ENCODE peak calls at places on chromosomes 11 and 22, in seven cellular contexts. E is right atrium auricular region, U is HL-60, I is mammary epithelial cell, M is psoas muscle, G is coronary artery, Q is upper lobe of right lung. Y is an unnamed sample.

GRCh38 chr11:3824714-3825472 is 15.9 kb downstream of the RHOG start:
- DNase-seq in E (no peak), U (peak; percentile 92), I (no peak), M (peak; percentile 62), G (no peak), Q (peak; percentile 81), Y (peak; percentile 37)

GRCh38 chr22:32911526-32911925 is 110.0 kb downstream of the TIMP3 start:
- DNase-seq in E (no peak), U (no peak), I (no peak), M (no peak), G (no peak), Q (no peak), Y (peak; percentile 4)

GRCh38 chr11:72856065-72856464 is 41.9 kb downstream of the ATG16L2 start:
- DNase-seq in E (no peak), U (no peak), I (no peak), M (no peak), G (no peak), Q (no peak), Y (no peak)

GRCh38 chr11:45805305-45806071 is 539 bp downstream of the SLC35C1 start:
- DNase-seq in E (no peak), U (peak; percentile 54), I (peak; percentile 52), M (peak; percentile 36), G (no peak), Q (peak; percentile 72), Y (peak; percentile 69)

GRCh38 chr11:72813740-72814138 is 472 bp upstream of the ATG16L2 start:
- DNase-seq in E (peak; percentile 82), U (peak; percentile 78), I (peak; percentile 85), M (peak; percentile 89), G (no peak), Q (peak; percentile 95), Y (peak; percentile 68)

GRCh38 chr22:28029201-28029948 is 110.3 kb upstream of the PITPNB start:
- DNase-seq in E (peak; percentile 63), U (no peak), I (no peak), M (peak; percentile 41), G (peak; percentile 71), Q (peak; percentile 35), Y (peak; percentile 41)

GRCh38 chr22:32378703-32379272 is 21.1 kb downstream of the RFPL3 start:
- DNase-seq in E (no peak), U (peak; percentile 46), I (peak; percentile 31), M (no peak), G (no peak), Q (no peak), Y (peak; percentile 40)

GRCh38 chr11:112961146-112961668 is at the start of gene NCAM1:
- DNase-seq in E (peak; percentile 85), U (peak; percentile 5), I (peak; percentile 61), M (peak; percentile 73), G (no peak), Q (peak; percentile 66), Y (peak; percentile 29)

GRCh38 chr22:24753919-24754318 is 20.6 kb downstream of the PIWIL3 start:
- DNase-seq in E (no peak), U (no peak), I (no peak), M (no peak), G (no peak), Q (no peak), Y (no peak)

GRCh38 chr11:78022397-78023396 is at the start of gene KCTD14:
- DNase-seq in E (no peak), U (no peak), I (peak; percentile 37), M (no peak), G (no peak), Q (peak; percentile 84), Y (no peak)
- H3K4me3 ChIP-seq in E (peak within 1 kb of the TSS; percentile 52), U (no peak within 1 kb of the TSS), I (peak within 1 kb of the TSS; percentile 73), M (peak within 1 kb of the TSS; percentile 55), G (peak within 1 kb of the TSS; percentile 74), Q (peak within 1 kb of the TSS; percentile 58), Y (peak within 1 kb of the TSS; percentile 48)

DNA sequence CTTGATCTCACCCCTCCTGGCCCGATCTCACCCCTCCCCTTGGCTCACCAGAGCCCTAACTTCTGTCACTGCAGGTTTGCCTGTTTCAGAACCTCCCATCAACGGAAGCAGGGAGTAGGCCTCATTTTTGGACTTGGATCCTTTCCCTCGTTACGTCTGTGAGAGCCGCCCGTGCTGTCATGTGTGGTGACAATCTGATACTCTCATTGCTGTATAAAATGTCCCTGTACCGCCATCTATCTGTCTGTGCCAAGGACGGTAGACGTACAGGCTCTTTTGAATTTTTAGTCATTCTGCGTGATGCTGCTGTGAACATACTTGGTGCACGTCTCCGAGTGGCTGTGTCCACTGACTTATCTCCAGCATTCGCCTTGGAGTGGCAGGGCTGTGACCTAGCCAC is 1163.1 kb downstream of the BRD1 start:
- DNase-seq in E (no peak), U (no peak), I (no peak), M (no peak), G (no peak), Q (no peak), Y (no peak)
- TF ChIP-seq CTCF in E (no peak), U (no peak), I (no peak), M (no peak), G (no peak), Q (no peak), Y (no peak)

DNA sequence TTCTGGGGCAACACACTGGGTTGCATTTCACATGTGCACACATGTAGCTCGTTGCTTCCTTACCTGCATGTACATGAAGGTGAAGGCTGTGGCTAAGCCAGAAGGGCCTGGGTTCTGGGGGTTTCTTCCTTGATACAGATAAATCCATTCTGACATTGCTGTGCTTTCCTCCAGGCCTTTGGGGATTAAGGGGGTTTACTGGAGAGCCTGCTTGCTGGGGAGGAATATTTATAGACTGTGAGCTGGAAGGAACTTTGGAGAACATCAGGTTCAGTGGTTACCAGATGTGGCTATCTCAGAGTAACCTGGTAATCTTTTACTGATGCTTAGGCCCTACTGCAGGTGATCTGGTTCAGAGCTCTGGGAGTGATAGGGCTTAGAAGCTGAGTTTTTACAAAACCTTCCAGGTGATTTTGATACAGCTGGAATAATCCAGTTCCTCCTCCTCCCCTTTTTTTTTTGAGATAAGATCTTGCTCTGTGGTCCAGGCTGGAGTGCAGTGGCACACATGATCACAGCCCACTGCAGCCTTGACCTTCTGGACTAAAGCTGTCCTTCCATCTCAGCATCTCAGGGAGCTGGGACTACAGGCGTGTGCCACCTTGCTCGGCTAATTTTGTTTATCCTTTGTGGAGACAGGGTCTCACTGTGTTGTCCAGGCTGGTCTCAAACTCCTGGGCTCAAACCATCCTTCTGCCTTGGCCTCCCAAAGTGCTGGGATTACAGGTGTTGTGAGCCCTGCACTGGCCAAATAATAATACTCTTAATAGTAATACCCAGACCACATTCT is 19.9 kb downstream of the ACO2 start:
- DNase-seq in E (no peak), U (no peak), I (no peak), M (no peak), G (no peak), Q (no peak), Y (no peak)
- H3K4me3 ChIP-seq in E (no peak overlapping the region), U (no peak overlapping the region), I (no peak overlapping the region), M (no peak overlapping the region), G (no peak overlapping the region), Q (no peak overlapping the region), Y (no peak overlapping the region)

DNA sequence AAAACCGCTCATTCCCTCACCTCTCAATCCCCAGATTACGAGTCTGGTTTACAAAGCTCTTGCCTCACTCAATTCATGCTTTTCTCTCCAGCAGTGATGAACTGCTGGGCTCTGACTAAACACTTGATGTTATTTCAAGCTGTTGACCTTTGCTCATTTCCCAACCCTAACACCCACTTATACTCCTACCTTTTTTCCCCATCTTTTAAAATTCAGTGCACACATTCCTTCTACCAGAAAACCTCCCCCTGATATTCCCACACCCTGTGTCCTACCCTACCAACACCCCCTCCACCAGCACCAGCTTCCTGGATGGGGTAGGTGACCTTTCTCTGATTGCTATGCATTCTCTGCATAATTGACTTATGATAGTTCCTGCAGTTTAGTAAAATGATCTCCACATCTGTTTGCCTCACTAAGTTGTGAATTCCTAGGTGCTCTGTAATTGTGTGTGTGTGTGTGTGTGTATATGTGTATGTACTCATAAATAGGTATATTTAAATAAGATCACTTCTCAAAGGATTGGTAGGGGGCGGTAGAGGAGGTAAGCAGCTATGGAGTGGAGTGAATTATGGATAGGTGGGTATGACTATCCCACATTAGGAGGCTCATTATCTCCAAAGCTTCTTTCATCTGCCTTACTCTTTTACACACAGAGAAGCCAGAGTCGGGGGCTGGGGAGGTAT is 842 bp downstream of the HEPACAM start:
- DNase-seq in E (no peak), U (no peak), I (peak; percentile 46), M (no peak), G (no peak), Q (no peak), Y (peak; percentile 90)
- TF ChIP-seq CTCF in E (no peak), U (no peak), I (peak; percentile 19), M (no peak), G (no peak), Q (no peak), Y (peak; percentile 34)